ENCODE peak calls at places on chromosome 12, in ten cellular contexts. N, O, M, K, E, D, W, P, Z and A are unnamed samples.
A peak's percentile ranks its signal among the peaks of the same experiment; 100 is the strongest.

GRCh38 chr12:65010437-65010836 is 110.7 kb downstream of the WIF1 start:
- DNase-seq in N (no peak), O (no peak), M (no peak), K (no peak), E (no peak), D (no peak), W (no peak), P (no peak), Z (no peak), A (no peak)

GRCh38 chr12:126210448-126210847 is 1145.2 kb downstream of the AACS start:
- DNase-seq in N (no peak), O (no peak), M (no peak), K (no peak), E (no peak), D (no peak), W (no peak), P (no peak), Z (no peak), A (no peak)

GRCh38 chr12:58621126-58621525 is 299.2 kb downstream of the LRIG3 start:
- DNase-seq in N (no peak), O (no peak), M (no peak), K (no peak), E (no peak), D (no peak), W (no peak), P (no peak), Z (no peak), A (no peak)

GRCh38 chr12:75439930-75440329 is 40.6 kb upstream of the GLIPR1 start:
- DNase-seq in N (no peak), O (no peak), M (no peak), K (no peak), E (no peak), D (no peak), W (no peak), P (no peak), Z (no peak), A (no peak)

GRCh38 chr12:54961190-54961589 is 23.4 kb downstream of the TESPA1 start:
- DNase-seq in N (no peak), O (no peak), M (no peak), K (no peak), E (no peak), D (no peak), W (no peak), P (no peak), Z (no peak), A (no peak)

GRCh38 chr12:14416658-14417057 is 51.2 kb downstream of the ATF7IP start:
- DNase-seq in N (no peak), O (peak; percentile 65), M (no peak), K (peak; percentile 55), E (peak; percentile 93), D (no peak), W (no peak), P (peak; percentile 82), Z (no peak), A (no peak)

GRCh38 chr12:115322275-115322674 is 638.3 kb upstream of the TBX3 start:
- DNase-seq in N (no peak), O (no peak), M (peak; percentile 45), K (peak; percentile 0), E (peak; percentile 76), D (no peak), W (no peak), P (no peak), Z (no peak), A (no peak)

GRCh38 chr12:34398706-34399630 is 376.7 kb downstream of the ALG10 start:
- DNase-seq in N (peak; percentile 10), O (no peak), M (no peak), K (no peak), E (no peak), D (peak; percentile 3), W (peak; percentile 58), P (no peak), Z (peak; percentile 2), A (peak; percentile 12)

GRCh38 chr12:96020314-96021003 is 14.9 kb downstream of the LTA4H start:
- DNase-seq in N (no peak), O (peak; percentile 82), M (peak; percentile 17), K (peak; percentile 67), E (no peak), D (no peak), W (no peak), P (no peak), Z (no peak), A (no peak)

GRCh38 chr12:96014932-96015599 is 18.9 kb upstream of the HAL start:
- DNase-seq in N (no peak), O (no peak), M (no peak), K (no peak), E (peak; percentile 5), D (no peak), W (no peak), P (no peak), Z (no peak), A (no peak)

GRCh38 chr12:96015672-96016071 is 19.5 kb upstream of the HAL start:
- DNase-seq in N (no peak), O (no peak), M (no peak), K (no peak), E (peak; percentile 22), D (peak; percentile 47), W (no peak), P (no peak), Z (peak; percentile 50), A (no peak)
- TF ChIP-seq CTCF in N (no peak), O (peak; percentile 58), M (no peak), K (no peak), E (peak; percentile 32), D (no peak), W (peak; percentile 36), P (peak; percentile 56), Z (no peak), A (no peak)

GRCh38 chr12:122064780-122065588 is 13.6 kb upstream of the MLXIP start:
- DNase-seq in N (no peak), O (no peak), M (no peak), K (no peak), E (peak; percentile 86), D (peak; percentile 77), W (no peak), P (no peak), Z (peak; percentile 51), A (no peak)

GRCh38 chr12:122062832-122063690 is 15.5 kb upstream of the MLXIP start:
- DNase-seq in N (no peak), O (no peak), M (no peak), K (no peak), E (peak; percentile 66), D (no peak), W (no peak), P (no peak), Z (no peak), A (no peak)

GRCh38 chr12:122061253-122061652 is 17.3 kb upstream of the MLXIP start:
- DNase-seq in N (no peak), O (no peak), M (no peak), K (no peak), E (no peak), D (no peak), W (no peak), P (no peak), Z (no peak), A (no peak)

GRCh38 chr12:122063691-122064033 is 14.9 kb upstream of the MLXIP start:
- DNase-seq in N (no peak), O (no peak), M (no peak), K (no peak), E (no peak), D (no peak), W (no peak), P (no peak), Z (no peak), A (no peak)

GRCh38 chr12:122064034-122064777 is 14.3 kb upstream of the MLXIP start:
- DNase-seq in N (peak; percentile 65), O (peak; percentile 85), M (peak; percentile 49), K (peak; percentile 53), E (peak; percentile 90), D (peak; percentile 87), W (peak; percentile 81), P (no peak), Z (peak; percentile 94), A (no peak)
- TF ChIP-seq CTCF in N (no peak), O (peak; percentile 77), M (peak; percentile 34), K (no peak), E (peak; percentile 39), D (peak; percentile 60), W (peak; percentile 41), P (peak; percentile 47), Z (no peak), A (no peak)

GRCh38 chr12:109738209-109738608 is 24.6 kb downstream of the FAM222A start:
- DNase-seq in N (peak; percentile 4), O (no peak), M (no peak), K (no peak), E (no peak), D (peak; percentile 8), W (no peak), P (no peak), Z (peak; percentile 8), A (peak; percentile 6)

GRCh38 chr12:109741286-109741969 is 27.8 kb downstream of the FAM222A start:
- DNase-seq in N (peak; percentile 4), O (no peak), M (no peak), K (no peak), E (no peak), D (peak; percentile 11), W (peak; percentile 49), P (no peak), Z (peak; percentile 4), A (no peak)

GRCh38 chr12:109740694-109741245 is 27.1 kb downstream of the FAM222A start:
- DNase-seq in N (peak; percentile 6), O (no peak), M (no peak), K (no peak), E (no peak), D (peak; percentile 10), W (peak; percentile 34), P (no peak), Z (peak; percentile 11), A (no peak)

GRCh38 chr12:109738878-109739665 is 25.4 kb downstream of the FAM222A start:
- DNase-seq in N (peak; percentile 17), O (no peak), M (no peak), K (no peak), E (peak; percentile 1), D (peak; percentile 5), W (peak; percentile 36), P (no peak), Z (peak; percentile 3), A (peak; percentile 7)

DNA sequence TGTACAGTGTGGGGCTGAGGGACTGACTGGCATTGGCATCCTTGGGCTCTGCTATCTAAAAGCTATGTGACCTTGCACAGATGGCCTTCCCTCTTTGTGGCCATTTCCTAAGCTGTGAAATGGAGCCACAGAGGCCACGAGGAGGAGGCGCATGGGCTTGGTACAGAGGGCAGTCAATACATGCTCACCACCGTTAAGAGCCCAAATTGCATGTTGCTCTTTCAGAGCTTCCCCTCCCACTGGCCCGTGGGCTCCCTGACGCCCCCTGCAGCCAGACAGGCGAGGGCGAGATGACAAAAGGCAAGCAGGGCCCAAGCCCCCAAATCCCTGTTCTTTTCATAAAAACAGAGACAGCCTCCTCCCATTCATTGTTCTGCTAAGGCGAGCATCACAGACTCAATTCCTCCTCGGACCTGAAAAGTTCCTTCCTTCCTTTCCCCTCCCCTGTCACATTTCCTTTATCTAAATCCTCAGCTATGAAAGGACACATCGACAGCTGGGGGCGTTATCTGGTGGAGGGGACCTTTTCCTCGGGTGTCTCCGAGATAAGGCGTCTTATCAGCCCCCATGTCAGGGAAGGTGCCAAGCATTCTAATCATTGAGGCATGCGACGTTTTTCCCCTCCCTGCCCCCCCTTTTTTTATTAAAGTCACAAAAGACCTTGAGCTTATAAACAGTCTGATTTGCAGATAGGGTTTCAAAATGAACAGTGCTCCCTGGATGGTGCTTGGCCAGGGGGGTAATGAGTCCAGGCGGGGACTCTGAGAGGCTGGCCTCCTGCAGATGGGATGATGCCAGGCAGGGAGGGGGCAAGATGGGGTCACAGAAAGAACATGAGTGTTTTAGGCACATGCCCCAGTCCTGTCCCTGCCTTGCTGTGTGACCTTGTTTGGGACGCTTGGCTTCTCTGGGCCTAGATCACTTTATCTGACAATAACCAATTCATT is 26.4 kb downstream of the FAM222A start:
- DNase-seq in N (peak; percentile 9), O (peak; percentile 24), M (no peak), K (no peak), E (no peak), D (peak; percentile 56), W (peak; percentile 47), P (no peak), Z (peak; percentile 69), A (peak; percentile 10)
- TF ChIP-seq CTCF in N (no peak), O (peak; percentile 72), M (peak; percentile 43), K (no peak), E (peak; percentile 2), D (no peak), W (peak; percentile 13), P (peak; percentile 18), Z (peak; percentile 18), A (no peak)

DNA sequence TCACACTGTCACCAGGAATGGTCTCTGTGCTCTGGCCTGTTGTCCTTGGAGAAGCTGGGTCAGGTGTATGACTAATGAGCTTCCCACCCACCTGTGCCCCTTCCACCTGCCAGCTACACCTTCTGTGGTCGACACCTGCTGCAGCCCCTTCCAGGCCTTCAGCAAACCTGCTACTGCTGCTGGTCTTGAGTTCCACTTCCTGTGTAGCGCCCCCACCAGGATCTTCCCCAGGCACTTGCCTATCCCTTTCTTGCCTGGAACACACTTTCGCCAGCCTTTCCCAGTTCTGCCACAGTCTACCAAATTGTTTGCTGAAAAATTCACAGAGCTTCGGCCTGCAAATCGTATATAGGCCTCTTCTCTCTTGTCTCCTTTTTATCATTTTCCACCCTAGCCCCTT is 75.3 kb downstream of the CRACR2A start:
- DNase-seq in N (no peak), O (no peak), M (no peak), K (no peak), E (no peak), D (no peak), W (no peak), P (no peak), Z (no peak), A (no peak)
- TF ChIP-seq CTCF in N (no peak), O (peak; percentile 23), M (no peak), K (no peak), E (no peak), D (no peak), W (no peak), P (no peak), Z (no peak), A (no peak)